ENCODE peak calls at places on chromosomes 7 and 10, in ten cellular contexts. S, L, A, Y, W, J, Q, G, V and R are unnamed samples.

GRCh38 chr7:158685727-158686126 is 18.9 kb downstream of the NCAPG2 start:
- DNase-seq in S (no peak), G (no peak), L (no peak), Y (no peak), J (no peak), W (no peak), Q (no peak), A (no peak), V (no peak), R (no peak)

GRCh38 chr10:27998178-27998953 is 513 bp downstream of the ODAD2 start:
- DNase-seq in V (no peak), Y (no peak), G (peak; percentile 73), J (no peak), A (peak; percentile 79), L (peak; percentile 29), S (peak; percentile 36), Q (no peak), W (peak; percentile 55), R (peak; percentile 19)

GRCh38 chr7:91582799-91583230 is 297.7 kb downstream of the MTERF1 start:
- DNase-seq in Q (no peak), J (no peak), Y (no peak), L (no peak), V (no peak), A (no peak), G (no peak), S (no peak), W (no peak), R (no peak)

GRCh38 chr7:24877790-24878311 is 102.1 kb downstream of the OSBPL3 start:
- DNase-seq in S (peak; percentile 76), A (no peak), Q (no peak), L (no peak), V (no peak), Y (no peak), G (no peak), W (no peak), J (no peak), R (no peak)

GRCh38 chr10:70555371-70555770 is 47.2 kb downstream of the PRF1 start:
- DNase-seq in G (no peak), L (no peak), A (peak; percentile 62), J (no peak), Q (no peak), W (no peak), Y (no peak), S (no peak), V (no peak), R (no peak)

GRCh38 chr7:87216701-87217508 is 2.6 kb downstream of the TMEM243 start:
- DNase-seq in W (no peak), Y (no peak), S (no peak), Q (no peak), G (no peak), J (no peak), V (no peak), L (no peak), A (no peak), R (no peak)

GRCh38 chr7:150668472-150668911 is 17.0 kb upstream of the GIMAP2 start:
- DNase-seq in A (no peak), L (no peak), W (no peak), Y (no peak), G (no peak), J (no peak), Q (no peak), V (no peak), S (no peak), R (no peak)

GRCh38 chr7:52735656-52736055 is 299.8 kb upstream of the POM121L12 start:
- DNase-seq in A (no peak), J (no peak), V (no peak), Y (no peak), L (no peak), S (no peak), Q (no peak), G (no peak), W (no peak), R (no peak)

GRCh38 chr7:115600196-115600595 is 430.4 kb downstream of the TFEC start:
- DNase-seq in W (no peak), J (no peak), L (no peak), A (no peak), G (no peak), Q (no peak), V (no peak), Y (no peak), S (no peak), R (no peak)

GRCh38 chr10:131081386-131081785 is 230.1 kb downstream of the TCERG1L start:
- DNase-seq in W (no peak), L (no peak), Y (no peak), S (no peak), J (no peak), A (peak; percentile 52), V (no peak), G (no peak), Q (no peak), R (no peak)

GRCh38 chr10:87705339-87705738 is 45.7 kb downstream of the PAPSS2 start:
- DNase-seq in S (peak; percentile 57), V (no peak), G (no peak), J (no peak), L (no peak), Q (no peak), Y (peak; percentile 24), A (no peak), W (no peak), R (no peak)

DNA sequence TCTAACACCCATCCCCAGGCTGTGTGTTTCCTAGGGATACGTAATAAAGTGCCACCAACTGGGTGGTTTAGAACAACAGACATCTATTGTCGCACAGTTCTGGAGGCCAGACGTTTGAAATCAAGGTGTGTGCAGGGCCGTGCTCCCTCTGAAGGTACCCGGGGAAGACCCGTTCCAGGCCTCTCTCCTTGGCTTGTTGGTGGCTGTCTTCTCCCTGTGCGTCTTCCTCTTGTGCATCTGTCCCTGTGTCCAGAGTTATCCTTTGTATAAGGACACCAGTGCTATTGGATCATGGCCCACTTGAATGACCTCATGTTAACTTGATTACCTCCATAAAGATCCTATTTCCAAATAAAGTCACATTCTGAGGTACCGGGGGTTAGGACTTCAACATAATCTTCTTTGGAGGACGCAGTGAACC is 15.6 kb downstream of the GRK5 start:
- DNase-seq in J (no peak), A (no peak), Q (no peak), G (no peak), S (no peak), Y (no peak), V (no peak), W (no peak), L (no peak), R (no peak)
- H3K4me3 ChIP-seq in J (no peak overlapping the region), A (no peak overlapping the region), Q (peak overlapping the region; percentile 21), G (no peak overlapping the region), S (no peak overlapping the region), Y (no peak overlapping the region), V (no peak overlapping the region), W (peak overlapping the region; percentile 7), L (peak overlapping the region; percentile 15), R (no peak overlapping the region)

DNA sequence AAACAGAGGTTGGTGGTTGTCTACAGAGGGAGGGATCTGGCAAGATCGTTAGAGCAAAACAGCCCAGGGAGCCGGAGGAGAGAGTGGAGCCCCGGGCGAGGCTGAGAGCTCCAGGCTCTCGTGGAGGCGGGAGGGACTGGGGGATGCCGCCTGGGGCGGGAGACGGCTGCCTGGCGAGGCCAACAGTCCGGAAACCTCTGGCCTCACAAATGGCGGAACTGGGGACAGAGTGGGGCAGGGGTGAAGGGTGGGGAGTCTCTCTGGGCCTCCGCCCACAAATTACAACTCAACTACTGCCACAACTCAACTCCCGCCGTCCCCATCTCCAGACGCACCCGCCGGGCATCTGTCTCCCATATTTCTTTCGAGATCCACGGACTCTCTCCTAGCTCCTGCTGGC is 47.7 kb downstream of the CLEC2L start:
- DNase-seq in G (no peak), L (no peak), A (peak; percentile 66), Q (no peak), V (no peak), Y (no peak), S (no peak), J (no peak), W (no peak), R (no peak)
- TF ChIP-seq CTCF in G (no peak), L (no peak), A (no peak), Q (no peak), V (no peak), Y (no peak), S (no peak), J (no peak), W (no peak), R (no peak)

GRCh38 chr10:97773096-97773495 is 1.3 kb upstream of the SFRP5 start:
- DNase-seq in L (no peak), S (no peak), G (peak; percentile 25), Q (no peak), A (no peak), Y (no peak), W (no peak), V (no peak), J (no peak), R (no peak)

GRCh38 chr10:97768322-97769315 is 3.2 kb downstream of the SFRP5 start:
- DNase-seq in W (no peak), J (no peak), S (no peak), A (no peak), V (no peak), G (no peak), Y (no peak), Q (no peak), L (no peak), R (no peak)

GRCh38 chr10:97770265-97770664 is 1.5 kb downstream of the SFRP5 start:
- DNase-seq in G (no peak), L (no peak), S (no peak), A (no peak), Y (no peak), J (no peak), V (no peak), W (no peak), Q (no peak), R (no peak)

GRCh38 chr10:97771913-97772823 is at the start of gene SFRP5:
- DNase-seq in Q (no peak), J (no peak), S (no peak), A (no peak), Y (no peak), G (peak; percentile 58), W (no peak), V (no peak), L (no peak), R (no peak)

GRCh38 chr10:97771055-97771811 is 566 bp downstream of the SFRP5 start:
- DNase-seq in L (no peak), V (no peak), J (peak; percentile 43), A (no peak), W (no peak), S (peak; percentile 26), G (peak; percentile 82), Y (no peak), Q (no peak), R (peak; percentile 11)
- H3K4me3 ChIP-seq in L (no peak overlapping the region), V (no peak overlapping the region), J (peak overlapping the region; percentile 50), A (no peak overlapping the region), W (peak overlapping the region; percentile 35), S (peak overlapping the region; percentile 39), G (peak overlapping the region; percentile 52), Y (no peak overlapping the region), Q (peak overlapping the region; percentile 27), R (peak overlapping the region; percentile 30)

DNA sequence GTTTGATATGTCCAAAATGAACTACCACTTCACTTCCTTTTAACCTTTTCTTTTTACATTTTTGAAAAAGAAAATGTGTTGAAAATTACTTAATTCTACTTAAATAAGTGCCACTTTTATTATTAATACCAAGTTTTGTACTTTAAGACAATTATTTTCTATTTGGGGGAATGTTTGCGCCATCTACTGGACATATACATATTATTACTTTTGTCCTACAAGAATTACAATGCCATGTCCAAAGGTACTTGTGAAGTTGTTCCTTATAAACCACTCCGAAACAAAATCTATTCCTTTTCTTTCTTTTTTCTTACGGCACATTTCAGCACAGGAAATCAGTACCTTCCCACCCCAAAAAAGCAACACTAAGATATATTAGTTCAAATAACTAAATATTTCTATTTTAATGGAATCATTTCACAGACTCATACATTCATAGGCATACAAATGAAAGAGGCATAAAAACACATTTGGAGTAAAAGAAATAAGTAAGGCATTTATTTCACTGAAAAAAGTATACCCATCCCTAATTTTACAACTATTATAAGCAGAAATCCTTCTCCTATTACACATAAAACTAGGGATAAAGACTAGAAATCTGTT is 169.9 kb downstream of the RNF133 start:
- DNase-seq in S (peak; percentile 14), W (no peak), Q (no peak), G (peak; percentile 73), V (no peak), A (no peak), J (peak; percentile 7), L (no peak), Y (peak; percentile 5), R (no peak)
- TF ChIP-seq CTCF in S (peak; percentile 45), W (peak; percentile 53), Q (peak; percentile 42), G (peak; percentile 79), V (peak; percentile 46), A (peak; percentile 33), J (peak; percentile 59), L (peak; percentile 45), Y (peak; percentile 40), R (peak; percentile 26)